ENCODE peak calls at places on chromosome 1, in seven cellular contexts. T, I, R, V, K, E and O are unnamed samples. For H3K4me1 and H3K27me3, the result is how much of the 10 kb centered on the place peaks cover.

GRCh38 chr1:34060901-34061415 is 104.1 kb downstream of the CSMD2 start:
- DNase-seq in T (no peak), I (no peak), R (no peak), V (no peak), K (no peak), E (no peak), O (no peak)

GRCh38 chr1:66996018-66996682 is 57.8 kb downstream of the SLC35D1 start:
- DNase-seq in T (peak), I (peak), R (peak), V (peak), K (no peak), E (no peak), O (peak)

GRCh38 chr1:224175615-224176014 is 7.4 kb upstream of the DEGS1 start:
- DNase-seq in T (no peak), I (no peak), R (no peak), V (peak), K (no peak), E (no peak), O (no peak)

GRCh38 chr1:206783506-206783905 is 11.2 kb upstream of the IL10 start:
- DNase-seq in T (no peak), I (no peak), R (no peak), V (no peak), K (no peak), E (no peak), O (no peak)

GRCh38 chr1:213094446-213094845 is 43.4 kb downstream of the RPS6KC1 start:
- DNase-seq in T (no peak), I (no peak), R (no peak), V (no peak), K (no peak), E (no peak), O (no peak)

GRCh38 chr1:67479146-67479891 is 49.1 kb upstream of the SERBP1 start:
- DNase-seq in T (no peak), I (no peak), R (peak), V (peak), K (no peak), E (no peak), O (peak)

GRCh38 chr1:231241751-231242150 is 739 bp downstream of the GNPAT start:
- DNase-seq in T (no peak), I (peak), R (no peak), V (peak), K (no peak), E (no peak), O (no peak)

GRCh38 chr1:246317723-246318359 is 189.2 kb downstream of the SMYD3 start:
- DNase-seq in T (no peak), I (peak), R (no peak), V (no peak), K (no peak), E (no peak), O (no peak)

GRCh38 chr1:26288311-26288941 is 8.5 kb downstream of the SH3BGRL3 start:
- DNase-seq in T (no peak), I (no peak), R (no peak), V (no peak), K (no peak), E (no peak), O (no peak)

GRCh38 chr1:180026556-180026955 is 71.9 kb downstream of the CEP350 start:
- DNase-seq in T (no peak), I (no peak), R (no peak), V (no peak), K (no peak), E (no peak), O (no peak)

GRCh38 chr1:239125027-239125426 is 261.3 kb upstream of the CHRM3 start:
- DNase-seq in T (no peak), I (no peak), R (no peak), V (no peak), K (no peak), E (no peak), O (no peak)

GRCh38 chr1:42085596-42085995 is 67.6 kb upstream of the GUCA2B start:
- DNase-seq in T (no peak), I (no peak), R (no peak), V (peak), K (no peak), E (no peak), O (no peak)

GRCh38 chr1:47262787-47263413 is 30.9 kb upstream of the TAL1 start:
- DNase-seq in T (no peak), I (peak), R (peak), V (peak), K (no peak), E (no peak), O (no peak)

GRCh38 chr1:31668303-31668883 is 23.7 kb upstream of the PEF1 start:
- DNase-seq in T (no peak), I (no peak), R (no peak), V (no peak), K (no peak), E (no peak), O (no peak)

GRCh38 chr1:226662704-226663326 is 76.3 kb downstream of the ITPKB start:
- DNase-seq in T (peak), I (peak), R (peak), V (peak), K (no peak), E (peak), O (peak)

GRCh38 chr1:24949331-24949881 is 19.3 kb upstream of the RUNX3 start:
- DNase-seq in T (no peak), I (peak), R (no peak), V (no peak), K (no peak), E (no peak), O (no peak)

GRCh38 chr1:76238094-76238551 is 163.6 kb downstream of the ST6GALNAC3 start:
- DNase-seq in T (no peak), I (no peak), R (peak), V (no peak), K (no peak), E (no peak), O (no peak)

GRCh38 chr1:19469004-19469403 is 16.3 kb downstream of the CAPZB start:
- DNase-seq in T (no peak), I (no peak), R (no peak), V (no peak), K (no peak), E (no peak), O (no peak)

GRCh38 chr1:19473119-19473518 is 12.2 kb downstream of the CAPZB start:
- DNase-seq in T (no peak), I (no peak), R (no peak), V (no peak), K (no peak), E (no peak), O (no peak)

GRCh38 chr1:19468397-19468956 is 16.9 kb downstream of the CAPZB start:
- DNase-seq in T (peak), I (no peak), R (no peak), V (peak), K (no peak), E (peak), O (no peak)

GRCh38 chr1:19476440-19477190 is 8.7 kb downstream of the CAPZB start:
- DNase-seq in T (peak), I (peak), R (no peak), V (no peak), K (no peak), E (peak), O (no peak)

DNA sequence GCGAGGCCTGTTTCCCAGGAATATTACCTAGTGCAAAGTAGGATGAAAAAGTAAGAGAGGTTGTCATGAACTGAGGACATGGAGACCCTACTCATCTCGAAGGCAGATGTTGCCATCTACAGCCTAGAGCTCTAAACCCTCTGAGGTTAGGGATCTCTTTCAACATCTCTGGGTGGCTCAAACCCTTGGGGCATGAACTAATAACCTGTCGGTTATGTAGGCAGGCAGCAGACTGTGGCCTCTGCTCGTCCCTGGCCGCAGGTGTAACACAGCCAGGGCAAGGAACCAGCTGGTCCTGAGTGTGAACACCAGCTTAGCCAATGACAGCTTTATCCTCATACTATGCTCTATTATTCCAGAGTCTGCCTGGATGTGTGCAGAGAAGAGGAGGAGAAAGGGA is 13.2 kb downstream of the CAPZB start:
- DNase-seq in T (no peak), I (no peak), R (no peak), V (no peak), K (no peak), E (no peak), O (no peak)
- H3K4me1 ChIP-seq in T (half or more), I (under half), R (under half), V (under half), K (under half), E (half or more), O (under half)

DNA sequence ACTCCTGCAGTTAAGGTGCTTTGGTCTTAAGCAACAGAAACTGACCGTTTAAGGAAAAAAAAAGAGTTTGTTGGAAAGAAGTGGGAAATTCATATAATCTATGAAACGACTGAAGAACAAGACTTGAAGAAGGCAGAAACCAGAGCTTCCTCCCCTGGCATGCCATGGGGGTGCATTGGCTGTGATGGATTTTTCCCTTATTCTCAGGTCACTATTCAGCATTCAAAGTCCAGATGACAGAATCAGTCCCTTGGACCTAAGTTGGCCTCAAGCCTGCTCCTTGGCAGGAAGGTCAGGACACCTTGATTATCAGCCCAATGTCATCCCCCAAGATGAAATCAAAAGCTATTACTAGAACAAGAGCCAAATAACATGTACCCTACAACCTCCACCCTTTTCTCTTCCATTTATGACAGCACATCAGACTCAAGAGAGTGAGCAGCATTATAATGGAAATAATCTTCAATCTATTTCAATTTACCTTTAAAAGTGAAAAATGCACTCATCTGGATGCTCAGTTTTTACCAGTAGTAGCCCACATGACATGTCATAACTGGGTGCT is 15.8 kb upstream of the TMEM9 start:
- DNase-seq in T (no peak), I (no peak), R (no peak), V (no peak), K (no peak), E (no peak), O (no peak)
- H3K4me3 ChIP-seq in T (no peak), I (no peak), R (peak), V (no peak), K (peak), E (peak), O (peak)

DNA sequence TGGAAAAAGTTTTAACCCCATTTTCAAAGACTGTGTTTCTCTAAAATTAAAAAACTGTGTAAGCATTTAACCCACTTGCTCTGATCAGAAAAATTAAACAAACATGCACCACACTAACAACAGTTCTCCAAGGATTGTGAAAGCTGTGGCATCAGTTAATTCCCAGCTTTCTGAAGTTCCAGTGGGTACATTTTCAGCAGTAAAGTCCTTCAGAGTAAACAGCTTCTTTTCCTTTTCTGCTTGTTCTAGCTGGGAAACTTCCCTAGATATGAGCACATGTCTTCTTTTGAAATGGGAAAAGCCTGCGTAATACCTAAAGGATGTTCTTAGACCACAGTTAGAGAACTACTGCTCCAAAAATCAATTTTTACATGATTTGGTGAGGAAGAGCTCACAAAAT is 11.1 kb downstream of the PRRX1 start:
- DNase-seq in T (no peak), I (no peak), R (no peak), V (no peak), K (no peak), E (no peak), O (no peak)
- H3K27me3 ChIP-seq in T (under half), I (under half), R (under half), V (under half), K (under half), E (under half), O (under half)

GRCh38 chr1:107251839-107252238 is 111.0 kb downstream of the NTNG1 start:
- DNase-seq in T (no peak), I (no peak), R (no peak), V (no peak), K (no peak), E (no peak), O (no peak)
- H3K4me1 ChIP-seq in T (under half), I (under half), R (under half), V (under half), K (under half), E (under half), O (under half)

GRCh38 chr1:185674201-185674600 is 60.0 kb upstream of the HMCN1 start:
- DNase-seq in T (no peak), I (no peak), R (no peak), V (peak), K (no peak), E (no peak), O (no peak)
- H3K4me3 ChIP-seq in T (no peak), I (no peak), R (no peak), V (no peak), K (no peak), E (no peak), O (peak)

GRCh38 chr1:29356663-29357062 is 120.3 kb downstream of the PTPRU start:
- DNase-seq in T (no peak), I (no peak), R (no peak), V (no peak), K (no peak), E (no peak), O (no peak)

GRCh38 chr1:29354511-29355098 is 118.3 kb downstream of the PTPRU start:
- DNase-seq in T (no peak), I (no peak), R (no peak), V (no peak), K (no peak), E (no peak), O (no peak)

GRCh38 chr1:29349871-29350491 is 113.7 kb downstream of the PTPRU start:
- DNase-seq in T (no peak), I (no peak), R (no peak), V (no peak), K (no peak), E (no peak), O (no peak)

GRCh38 chr1:29355375-29355774 is 119.1 kb downstream of the PTPRU start:
- DNase-seq in T (no peak), I (no peak), R (no peak), V (no peak), K (no peak), E (no peak), O (no peak)

GRCh38 chr1:29352719-29353420 is 116.5 kb downstream of the PTPRU start:
- DNase-seq in T (no peak), I (no peak), R (no peak), V (no peak), K (no peak), E (no peak), O (no peak)
- H3K27me3 ChIP-seq in T (under half), I (under half), R (under half), V (under half), K (under half), E (under half), O (under half)

GRCh38 chr1:205335692-205336091 is 14.1 kb upstream of the NUAK2 start:
- DNase-seq in T (peak), I (peak), R (peak), V (peak), K (peak), E (peak), O (no peak)

GRCh38 chr1:205330161-205330560 is 8.6 kb upstream of the NUAK2 start:
- DNase-seq in T (no peak), I (no peak), R (no peak), V (no peak), K (no peak), E (no peak), O (no peak)

GRCh38 chr1:205329719-205330118 is 8.2 kb upstream of the NUAK2 start:
- DNase-seq in T (no peak), I (no peak), R (no peak), V (no peak), K (no peak), E (no peak), O (no peak)

GRCh38 chr1:205328476-205328875 is 6.9 kb upstream of the NUAK2 start:
- DNase-seq in T (no peak), I (no peak), R (no peak), V (no peak), K (no peak), E (no peak), O (no peak)

DNA sequence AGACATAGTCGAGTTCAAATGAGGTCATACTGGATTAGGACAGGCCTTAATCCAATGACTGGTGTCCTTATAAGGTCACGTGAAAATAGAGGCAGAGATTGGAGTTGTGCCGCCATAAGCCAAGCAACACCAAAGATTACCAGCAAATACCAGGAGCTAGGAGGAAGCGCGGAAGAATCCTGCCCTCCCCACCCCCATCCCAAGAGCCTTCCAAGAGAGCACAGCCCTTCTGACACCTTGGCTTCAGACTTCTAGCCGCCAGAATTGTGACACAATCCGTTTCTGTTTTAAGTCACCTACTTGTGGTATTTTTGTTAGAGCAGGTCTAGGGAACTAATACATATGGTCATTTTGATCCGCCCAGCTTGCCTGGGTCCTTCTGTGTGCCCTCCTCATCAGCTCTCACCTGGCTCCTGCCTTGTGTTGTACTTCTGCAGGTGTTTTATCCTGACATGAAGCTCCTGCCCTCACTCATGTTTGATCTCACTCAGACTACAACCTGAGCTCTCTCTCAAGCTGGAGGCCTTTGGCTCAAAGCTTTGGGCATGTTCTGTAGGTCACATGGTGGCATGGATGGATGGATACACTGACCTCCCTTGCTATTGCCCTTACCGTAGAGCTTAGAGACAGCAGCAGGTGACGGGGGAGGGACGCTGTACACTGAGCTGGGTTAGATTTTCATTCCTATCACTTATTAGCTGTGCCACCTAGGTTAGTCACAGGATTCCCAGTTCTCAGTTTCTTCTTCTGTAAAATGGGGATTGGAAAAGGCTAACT is 10.7 kb upstream of the NUAK2 start:
- DNase-seq in T (no peak), I (no peak), R (no peak), V (no peak), K (no peak), E (no peak), O (no peak)
- H3K4me1 ChIP-seq in T (under half), I (under half), R (under half), V (under half), K (under half), E (under half), O (under half)